ENCODE peak calls at places on chromosomes 4 and X, in eight cellular contexts. One of them, this sample, is unnamed.

GRCh38 chr4:1027219-1027915 is 15.9 kb downstream of the FGFRL1 start:
- DNase-seq in memory B cell: no peak
- DNase-seq in mesenteric fat pad: no peak
- DNase-seq in NCI-H2029 treated with DMSO at 0.1 percent for 48 hours: no peak
- DNase-seq in activated T-cell treated with anti-CD3 and anti-CD28 coated beads, Interleukin-2, amount 50 U/mL, for 72 hours: no peak
- DNase-seq in hypothalamus: no peak
- DNase-seq in hepatocyte: no peak
- DNase-seq in HTR-8/SVneo: no peak
- DNase-seq in this sample: no peak

GRCh38 chrX:13898084-13898483 is 81.2 kb upstream of the GPM6B start:
- DNase-seq in memory B cell: no peak
- DNase-seq in mesenteric fat pad: no peak
- DNase-seq in NCI-H2029 treated with DMSO at 0.1 percent for 48 hours: no peak
- DNase-seq in activated T-cell treated with anti-CD3 and anti-CD28 coated beads, Interleukin-2, amount 50 U/mL, for 72 hours: peak; percentile 8
- DNase-seq in hypothalamus: peak; percentile 1
- DNase-seq in hepatocyte: no peak
- DNase-seq in HTR-8/SVneo: no peak
- DNase-seq in this sample: peak; percentile 18

GRCh38 chr4:36178489-36178888 is 65.8 kb downstream of the ARAP2 start:
- DNase-seq in memory B cell: no peak
- DNase-seq in mesenteric fat pad: no peak
- DNase-seq in NCI-H2029 treated with DMSO at 0.1 percent for 48 hours: no peak
- DNase-seq in activated T-cell treated with anti-CD3 and anti-CD28 coated beads, Interleukin-2, amount 50 U/mL, for 72 hours: no peak
- DNase-seq in hypothalamus: no peak
- DNase-seq in hepatocyte: no peak
- DNase-seq in HTR-8/SVneo: no peak
- DNase-seq in this sample: no peak

GRCh38 chr4:112633477-112634235 is 3.1 kb downstream of the ZGRF1 start:
- DNase-seq in memory B cell: peak; percentile 16
- DNase-seq in mesenteric fat pad: no peak
- DNase-seq in NCI-H2029 treated with DMSO at 0.1 percent for 48 hours: peak; percentile 13
- DNase-seq in activated T-cell treated with anti-CD3 and anti-CD28 coated beads, Interleukin-2, amount 50 U/mL, for 72 hours: no peak
- DNase-seq in hypothalamus: no peak
- DNase-seq in hepatocyte: peak; percentile 28
- DNase-seq in HTR-8/SVneo: peak; percentile 15
- DNase-seq in this sample: no peak

GRCh38 chr4:52592287-52592686 is 66.8 kb downstream of the USP46 start:
- DNase-seq in memory B cell: no peak
- DNase-seq in mesenteric fat pad: no peak
- DNase-seq in NCI-H2029 treated with DMSO at 0.1 percent for 48 hours: no peak
- DNase-seq in activated T-cell treated with anti-CD3 and anti-CD28 coated beads, Interleukin-2, amount 50 U/mL, for 72 hours: no peak
- DNase-seq in hypothalamus: no peak
- DNase-seq in hepatocyte: no peak
- DNase-seq in HTR-8/SVneo: no peak
- DNase-seq in this sample: no peak

GRCh38 chr4:37383579-37384229 is 139.2 kb downstream of the NWD2 start:
- DNase-seq in memory B cell: no peak
- DNase-seq in mesenteric fat pad: no peak
- DNase-seq in NCI-H2029 treated with DMSO at 0.1 percent for 48 hours: peak; percentile 29
- DNase-seq in activated T-cell treated with anti-CD3 and anti-CD28 coated beads, Interleukin-2, amount 50 U/mL, for 72 hours: peak; percentile 39
- DNase-seq in hypothalamus: no peak
- DNase-seq in hepatocyte: peak; percentile 83
- DNase-seq in HTR-8/SVneo: peak; percentile 23
- DNase-seq in this sample: peak; percentile 52

GRCh38 chr4:110619401-110620247 is 3.3 kb downstream of the PITX2 start:
- DNase-seq in memory B cell: no peak
- DNase-seq in mesenteric fat pad: no peak
- DNase-seq in NCI-H2029 treated with DMSO at 0.1 percent for 48 hours: no peak
- DNase-seq in activated T-cell treated with anti-CD3 and anti-CD28 coated beads, Interleukin-2, amount 50 U/mL, for 72 hours: no peak
- DNase-seq in hypothalamus: no peak
- DNase-seq in hepatocyte: no peak
- DNase-seq in HTR-8/SVneo: no peak
- DNase-seq in this sample: peak; percentile 36

GRCh38 chr4:94419956-94420355 is 31.8 kb upstream of the PDLIM5 start:
- DNase-seq in memory B cell: no peak
- DNase-seq in mesenteric fat pad: no peak
- DNase-seq in NCI-H2029 treated with DMSO at 0.1 percent for 48 hours: no peak
- DNase-seq in activated T-cell treated with anti-CD3 and anti-CD28 coated beads, Interleukin-2, amount 50 U/mL, for 72 hours: no peak
- DNase-seq in hypothalamus: no peak
- DNase-seq in hepatocyte: peak; percentile 67
- DNase-seq in HTR-8/SVneo: peak; percentile 5
- DNase-seq in this sample: no peak

GRCh38 chr4:172688536-172688935 is 480.1 kb upstream of the GALNT7 start:
- DNase-seq in memory B cell: no peak
- DNase-seq in mesenteric fat pad: no peak
- DNase-seq in NCI-H2029 treated with DMSO at 0.1 percent for 48 hours: no peak
- DNase-seq in activated T-cell treated with anti-CD3 and anti-CD28 coated beads, Interleukin-2, amount 50 U/mL, for 72 hours: no peak
- DNase-seq in hypothalamus: no peak
- DNase-seq in hepatocyte: no peak
- DNase-seq in HTR-8/SVneo: no peak
- DNase-seq in this sample: no peak

GRCh38 chr4:162891788-162892707 is 274.6 kb downstream of the NAF1 start:
- DNase-seq in memory B cell: no peak
- DNase-seq in mesenteric fat pad: no peak
- DNase-seq in NCI-H2029 treated with DMSO at 0.1 percent for 48 hours: no peak
- DNase-seq in activated T-cell treated with anti-CD3 and anti-CD28 coated beads, Interleukin-2, amount 50 U/mL, for 72 hours: no peak
- DNase-seq in hypothalamus: no peak
- DNase-seq in hepatocyte: no peak
- DNase-seq in HTR-8/SVneo: no peak
- DNase-seq in this sample: no peak

GRCh38 chr4:154565704-154566103 is 2.9 kb downstream of the FGB start:
- DNase-seq in memory B cell: no peak
- DNase-seq in mesenteric fat pad: no peak
- DNase-seq in NCI-H2029 treated with DMSO at 0.1 percent for 48 hours: no peak
- DNase-seq in activated T-cell treated with anti-CD3 and anti-CD28 coated beads, Interleukin-2, amount 50 U/mL, for 72 hours: no peak
- DNase-seq in hypothalamus: no peak
- DNase-seq in hepatocyte: no peak
- DNase-seq in HTR-8/SVneo: no peak
- DNase-seq in this sample: no peak

GRCh38 chr4:100872811-100873210 is 355.0 kb upstream of the EMCN start:
- DNase-seq in memory B cell: no peak
- DNase-seq in mesenteric fat pad: no peak
- DNase-seq in NCI-H2029 treated with DMSO at 0.1 percent for 48 hours: no peak
- DNase-seq in activated T-cell treated with anti-CD3 and anti-CD28 coated beads, Interleukin-2, amount 50 U/mL, for 72 hours: no peak
- DNase-seq in hypothalamus: no peak
- DNase-seq in hepatocyte: no peak
- DNase-seq in HTR-8/SVneo: no peak
- DNase-seq in this sample: no peak

GRCh38 chr4:100366213-100366612 is 151.6 kb downstream of the EMCN start:
- DNase-seq in memory B cell: no peak
- DNase-seq in mesenteric fat pad: no peak
- DNase-seq in NCI-H2029 treated with DMSO at 0.1 percent for 48 hours: no peak
- DNase-seq in activated T-cell treated with anti-CD3 and anti-CD28 coated beads, Interleukin-2, amount 50 U/mL, for 72 hours: no peak
- DNase-seq in hypothalamus: no peak
- DNase-seq in hepatocyte: no peak
- DNase-seq in HTR-8/SVneo: no peak
- DNase-seq in this sample: no peak

GRCh38 chr4:40662962-40663604 is 33.4 kb upstream of the RBM47 start:
- DNase-seq in memory B cell: no peak
- DNase-seq in mesenteric fat pad: no peak
- DNase-seq in NCI-H2029 treated with DMSO at 0.1 percent for 48 hours: peak; percentile 98
- DNase-seq in activated T-cell treated with anti-CD3 and anti-CD28 coated beads, Interleukin-2, amount 50 U/mL, for 72 hours: peak; percentile 61
- DNase-seq in hypothalamus: no peak
- DNase-seq in hepatocyte: peak; percentile 65
- DNase-seq in HTR-8/SVneo: peak; percentile 13
- DNase-seq in this sample: no peak